ENCODE peak calls at places on chromosome 7, in four cellular contexts. Z, B, Y and P are unnamed samples.

GRCh38 chr7:6443372-6443941 is 4.3 kb downstream of the DAGLB start:
- DNase-seq in Y (no peak), Z (peak), B (no peak), P (no peak)

GRCh38 chr7:22110227-22110839 is 164.6 kb upstream of the CDCA7L start:
- DNase-seq in Z (peak), Y (no peak), B (peak), P (peak)

GRCh38 chr7:28003408-28003807 is 177.2 kb downstream of the JAZF1 start:
- DNase-seq in B (no peak), Z (no peak), Y (no peak), P (no peak)

GRCh38 chr7:55427800-55428199 is 62.7 kb downstream of the LANCL2 start:
- DNase-seq in Z (no peak), Y (no peak), B (peak), P (no peak)

GRCh38 chr7:94223375-94224084 is 171.2 kb upstream of the COL1A2 start:
- DNase-seq in B (peak), Z (peak), Y (no peak), P (no peak)

GRCh38 chr7:28889290-28889689 is 68.8 kb downstream of the TRIL start:
- DNase-seq in Z (no peak), Y (no peak), B (peak), P (no peak)

GRCh38 chr7:111697771-111698170 is 135.5 kb upstream of the IMMP2L start:
- DNase-seq in Z (peak), Y (no peak), B (no peak), P (no peak)

GRCh38 chr7:27636326-27637006 is 26.2 kb downstream of the HIBADH start:
- DNase-seq in B (peak), Z (no peak), Y (no peak), P (no peak)

GRCh38 chr7:8260871-8261707 is 878 bp downstream of the ICA1 start:
- DNase-seq in Z (no peak), B (peak), Y (no peak), P (peak)

GRCh38 chr7:91082854-91083495 is 181.3 kb upstream of the FZD1 start:
- DNase-seq in B (peak), Z (peak), Y (no peak), P (no peak)

GRCh38 chr7:41328131-41328530 is 374.8 kb downstream of the INHBA start:
- DNase-seq in Z (no peak), B (no peak), Y (no peak), P (no peak)

GRCh38 chr7:156898938-156899337 is 6.0 kb upstream of the LMBR1 start:
- DNase-seq in Y (no peak), B (no peak), Z (peak), P (no peak)

GRCh38 chr7:56174346-56175085 is 58.3 kb upstream of the NUPR2 start:
- DNase-seq in Y (no peak), B (no peak), Z (no peak), P (no peak)

GRCh38 chr7:78530351-78530750 is 731.8 kb downstream of the PHTF2 start:
- DNase-seq in Z (peak), B (no peak), Y (no peak), P (no peak)

GRCh38 chr7:19373334-19373733 is 228.1 kb upstream of the FERD3L start:
- DNase-seq in Y (no peak), B (no peak), Z (no peak), P (no peak)

GRCh38 chr7:25256424-25256823 is 28.1 kb upstream of the NPVF start:
- DNase-seq in B (no peak), Z (no peak), Y (no peak), P (no peak)

GRCh38 chr7:127187740-127188139 is 65.0 kb downstream of the GRM8 start:
- DNase-seq in Z (no peak), Y (no peak), B (no peak), P (no peak)

GRCh38 chr7:50664461-50664922 is 99.3 kb upstream of the DDC start:
- DNase-seq in Y (no peak), B (no peak), Z (peak), P (no peak)

GRCh38 chr7:123718773-123719480 is 29.9 kb downstream of the WASL start:
- DNase-seq in Y (no peak), B (no peak), Z (no peak), P (no peak)

GRCh38 chr7:30976381-30976780 is 12.6 kb downstream of the GHRHR start:
- DNase-seq in Z (no peak), B (no peak), Y (no peak), P (no peak)

DNA sequence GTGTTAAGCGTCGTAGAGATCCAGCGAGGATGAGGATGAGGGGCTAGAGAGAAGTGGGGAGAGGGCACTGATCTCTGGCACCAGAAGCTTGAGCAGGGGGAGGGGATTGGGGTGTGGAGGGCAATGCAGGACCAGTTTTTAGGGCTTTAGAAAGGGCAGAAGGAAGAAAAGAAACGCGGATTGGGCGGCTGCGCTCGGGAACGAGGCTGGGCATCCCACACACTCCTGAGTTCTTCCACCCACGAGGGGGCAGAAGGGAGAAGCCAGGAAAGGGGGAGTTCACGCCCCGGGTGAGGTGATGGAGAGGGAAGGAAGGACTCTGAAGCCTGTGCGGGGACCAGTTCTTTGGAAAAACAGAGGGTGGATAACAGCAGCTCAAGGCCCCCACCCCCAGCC is 6.1 kb upstream of the VGF start:
- DNase-seq in Z (no peak), B (no peak), Y (no peak), P (no peak)
- TF ChIP-seq CTCF in Z (peak), B (no peak), Y (peak), P (no peak)

GRCh38 chr7:150852371-150852905 is at the start of gene AOC1:
- DNase-seq in Z (no peak), B (peak), Y (no peak), P (no peak)
- H3K4me3 ChIP-seq in Z (no peak), B (no peak), Y (no peak), P (no peak)

GRCh38 chr7:96084880-96085551 is 236.9 kb downstream of the SLC25A13 start:
- DNase-seq in Y (no peak), Z (peak), B (no peak), P (no peak)
- H3K27ac ChIP-seq in Y (no peak), Z (no peak), B (no peak), P (no peak)

GRCh38 chr7:105487559-105488218 is 34.4 kb downstream of the PUS7 start:
- DNase-seq in Z (peak), B (no peak), Y (no peak), P (no peak)
- TF ChIP-seq CTCF in Z (peak), B (no peak), Y (peak), P (no peak)

GRCh38 chr7:1097120-1097504 is 9.2 kb downstream of the GPER1 start:
- DNase-seq in Y (no peak), Z (no peak), B (no peak), P (no peak)

GRCh38 chr7:1099637-1100036 is 11.7 kb downstream of the GPER1 start:
- DNase-seq in Z (no peak), Y (no peak), B (no peak), P (no peak)

GRCh38 chr7:1100386-1100785 is 12.5 kb downstream of the GPER1 start:
- DNase-seq in Z (no peak), Y (no peak), B (no peak), P (no peak)

GRCh38 chr7:1099154-1099542 is 11.2 kb downstream of the GPER1 start:
- DNase-seq in Y (no peak), Z (no peak), B (no peak), P (no peak)

GRCh38 chr7:1098243-1099153 is 10.6 kb downstream of the GPER1 start:
- DNase-seq in Y (no peak), B (no peak), Z (no peak), P (no peak)
- H3K4me3 ChIP-seq in Y (no peak), B (no peak), Z (no peak), P (no peak)

DNA sequence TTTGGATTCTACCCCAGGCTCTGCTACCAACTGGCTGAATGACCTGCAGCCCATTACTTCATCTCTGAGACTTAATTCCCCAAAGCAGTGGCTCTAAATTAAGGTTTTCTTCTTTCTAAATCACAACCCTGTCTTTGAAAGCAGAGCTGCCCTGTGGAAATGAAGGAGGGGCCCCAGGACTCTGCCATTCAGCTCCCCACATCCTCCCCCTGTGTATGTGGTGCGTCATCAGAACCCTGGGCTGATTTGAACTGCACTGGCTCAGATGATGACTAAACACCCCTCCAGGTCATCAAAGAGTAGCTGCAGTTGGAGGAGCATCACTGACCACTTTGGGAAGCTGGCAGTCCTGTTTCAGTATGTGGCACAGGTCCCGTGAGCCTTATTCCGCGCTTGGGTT is 46.6 kb downstream of the BPGM start:
- DNase-seq in Z (peak), B (no peak), Y (no peak), P (peak)
- H3K27ac ChIP-seq in Z (peak), B (no peak), Y (no peak), P (peak)

DNA sequence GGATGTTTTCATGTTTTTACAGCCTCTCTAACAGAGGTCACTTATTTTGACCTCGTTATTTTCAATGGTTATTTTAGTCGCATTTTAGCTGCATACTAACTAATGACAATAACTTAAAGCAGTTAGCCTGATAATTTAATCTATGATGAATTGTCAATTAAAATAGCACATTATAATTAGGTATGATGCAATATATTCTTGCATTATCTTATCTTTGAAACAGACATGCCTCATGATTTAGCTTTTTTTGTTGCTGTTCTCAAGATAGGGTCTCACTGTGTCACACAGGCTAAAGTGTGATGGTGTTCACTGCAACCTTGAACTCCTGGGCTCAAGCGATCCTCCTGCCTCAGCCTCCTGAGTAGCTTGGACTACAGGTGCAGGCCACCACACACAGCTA is 126.4 kb downstream of the KBTBD2 start:
- DNase-seq in B (no peak), Z (no peak), Y (no peak), P (no peak)
- TF ChIP-seq CTCF in B (no peak), Z (no peak), Y (no peak), P (no peak)

GRCh38 chr7:155349601-155350331 is 52.1 kb downstream of the INSIG1 start:
- DNase-seq in Z (no peak), B (peak), Y (no peak), P (no peak)
- H3K4me3 ChIP-seq in Z (no peak), B (peak), Y (no peak), P (no peak)

GRCh38 chr7:87219545-87220025 is at the start of gene TMEM243:
- DNase-seq in B (peak), Z (peak), Y (peak), P (peak)
- H3K27ac ChIP-seq in B (peak), Z (peak), Y (peak), P (peak)

DNA sequence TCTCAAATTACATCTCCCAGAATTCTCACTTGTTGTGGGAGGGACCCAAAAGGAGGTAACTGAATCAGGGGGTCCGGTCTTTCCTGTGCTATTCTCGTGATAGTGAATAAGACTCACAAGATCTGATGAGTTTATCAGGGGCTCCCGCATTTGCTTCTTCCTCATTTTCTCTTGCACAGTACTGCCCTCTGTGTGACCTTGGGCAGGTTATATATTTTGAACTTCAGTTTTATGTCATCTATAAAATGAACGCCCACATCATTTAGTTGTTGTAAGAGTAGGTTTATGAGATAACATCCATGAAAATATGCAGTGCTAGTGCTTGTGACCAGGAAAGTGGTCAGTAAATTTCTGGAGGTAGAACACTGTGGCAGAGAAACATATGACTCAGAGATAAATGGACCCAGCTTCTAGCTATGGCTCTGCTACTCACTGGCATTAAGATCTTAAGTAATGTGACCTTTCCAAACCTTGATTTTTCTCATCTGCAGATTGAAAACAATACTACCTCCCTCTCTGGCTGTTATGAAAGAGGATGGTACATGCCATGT is 44.3 kb downstream of the SCRN1 start:
- DNase-seq in Z (no peak), B (no peak), Y (no peak), P (no peak)
- TF ChIP-seq CTCF in Z (no peak), B (no peak), Y (no peak), P (no peak)